ENCODE peak calls at places on chromosome 4, in six cellular contexts. M is suprapubic skin, L is upper lobe of left lung, I is GM12892, X is sigmoid colon, D is HCT116. O is an unnamed sample.

GRCh38 chr4:165079476-165079875 is 25.8 kb downstream of the TRIM75 start:
- DNase-seq in M (no peak), L (no peak), I (no peak), X (no peak), D (no peak), O (no peak)

GRCh38 chr4:69763233-69763632 is 2.8 kb upstream of the SULT1B1 start:
- DNase-seq in M (no peak), L (no peak), I (no peak), X (no peak), D (no peak), O (no peak)

GRCh38 chr4:158769175-158769831 is 477 bp downstream of the FNIP2 start:
- DNase-seq in M (peak), L (peak), I (no peak), X (peak), D (no peak), O (peak)

GRCh38 chr4:95018845-95019244 is 261.1 kb downstream of the BMPR1B start:
- DNase-seq in M (no peak), L (no peak), I (no peak), X (no peak), D (no peak), O (no peak)

GRCh38 chr4:135382280-135382679 is 1180.7 kb upstream of the PABPC4L start:
- DNase-seq in M (no peak), L (peak), I (no peak), X (no peak), D (no peak), O (no peak)

GRCh38 chr4:92252846-92253245 is 50.9 kb upstream of the GRID2 start:
- DNase-seq in M (no peak), L (no peak), I (no peak), X (no peak), D (no peak), O (no peak)

GRCh38 chr4:1232661-1233621 is 16.0 kb downstream of the CTBP1 start:
- DNase-seq in M (peak), L (peak), I (no peak), X (peak), D (no peak), O (no peak)

GRCh38 chr4:2942037-2942531 is 21.1 kb downstream of the NOP14 start:
- DNase-seq in M (no peak), L (no peak), I (no peak), X (no peak), D (no peak), O (no peak)

GRCh38 chr4:27084685-27085356 is 224.2 kb downstream of the STIM2 start:
- DNase-seq in M (no peak), L (peak), I (no peak), X (no peak), D (no peak), O (no peak)

GRCh38 chr4:121457278-121457875 is 76.6 kb upstream of the QRFPR start:
- DNase-seq in M (no peak), L (no peak), I (no peak), X (no peak), D (no peak), O (no peak)

GRCh38 chr4:82789377-82789776 is 9.2 kb downstream of the SCD5 start:
- DNase-seq in M (no peak), L (no peak), I (no peak), X (no peak), D (no peak), O (no peak)

GRCh38 chr4:138981930-138982390 is 33.6 kb upstream of the NOCT start:
- DNase-seq in M (no peak), L (no peak), I (no peak), X (peak), D (no peak), O (no peak)

GRCh38 chr4:186037692-186038658 is 31.0 kb upstream of the TLR3 start:
- DNase-seq in M (no peak), L (no peak), I (peak), X (peak), D (peak), O (peak)

GRCh38 chr4:183098080-183098722 is 856 bp upstream of the WWC2 start:
- DNase-seq in M (peak), L (peak), I (peak), X (peak), D (no peak), O (peak)

GRCh38 chr4:176784816-176785215 is 7.9 kb downstream of the VEGFC start:
- DNase-seq in M (no peak), L (no peak), I (no peak), X (no peak), D (no peak), O (no peak)

GRCh38 chr4:20698382-20698781 is 1.9 kb upstream of the PACRGL start:
- DNase-seq in M (no peak), L (no peak), I (no peak), X (no peak), D (no peak), O (no peak)

GRCh38 chr4:3145251-3145908 is 70.9 kb downstream of the HTT start:
- DNase-seq in M (no peak), L (no peak), I (no peak), X (no peak), D (no peak), O (no peak)

GRCh38 chr4:77201343-77201742 is 44.3 kb downstream of the CCNG2 start:
- DNase-seq in M (no peak), L (no peak), I (no peak), X (no peak), D (no peak), O (no peak)

GRCh38 chr4:10704050-10704810 is 19.7 kb upstream of the CLNK start:
- DNase-seq in M (no peak), L (no peak), I (no peak), X (no peak), D (no peak), O (no peak)

GRCh38 chr4:173535165-173535737 is 5.2 kb upstream of the HAND2 start:
- DNase-seq in M (no peak), L (no peak), I (no peak), X (no peak), D (no peak), O (no peak)

GRCh38 chr4:153153339-153153851 is 50.8 kb upstream of the TRIM2 start:
- DNase-seq in M (peak), L (peak), I (peak), X (no peak), D (no peak), O (peak)

GRCh38 chr4:87117051-87117729 is 103.2 kb downstream of the KLHL8 start:
- DNase-seq in M (no peak), L (no peak), I (no peak), X (no peak), D (no peak), O (no peak)

GRCh38 chr4:132063829-132064228 is 1085.3 kb upstream of the PCDH10 start:
- DNase-seq in M (no peak), L (no peak), I (no peak), X (no peak), D (no peak), O (no peak)

GRCh38 chr4:54527532-54527931 is 130.2 kb upstream of the KIT start:
- DNase-seq in M (no peak), L (no peak), I (no peak), X (no peak), D (no peak), O (no peak)

GRCh38 chr4:157978680-157979361 is 194.0 kb downstream of the GASK1B start:
- DNase-seq in M (no peak), L (peak), I (no peak), X (no peak), D (peak), O (peak)

GRCh38 chr4:172776203-172776896 is 392.3 kb upstream of the GALNT7 start:
- DNase-seq in M (no peak), L (no peak), I (no peak), X (no peak), D (no peak), O (no peak)

GRCh38 chr4:169225058-169225751 is 45.6 kb downstream of the SH3RF1 start:
- DNase-seq in M (no peak), L (no peak), I (no peak), X (no peak), D (peak), O (no peak)

GRCh38 chr4:173254646-173255045 is 79.5 kb downstream of the HMGB2 start:
- DNase-seq in M (no peak), L (no peak), I (no peak), X (no peak), D (no peak), O (no peak)

GRCh38 chr4:59122626-59123025 is 2012.4 kb upstream of the IGFBP7 start:
- DNase-seq in M (no peak), L (no peak), I (no peak), X (no peak), D (no peak), O (no peak)

GRCh38 chr4:66108898-66109297 is 438.6 kb upstream of the EPHA5 start:
- DNase-seq in M (no peak), L (no peak), I (no peak), X (no peak), D (no peak), O (no peak)

DNA sequence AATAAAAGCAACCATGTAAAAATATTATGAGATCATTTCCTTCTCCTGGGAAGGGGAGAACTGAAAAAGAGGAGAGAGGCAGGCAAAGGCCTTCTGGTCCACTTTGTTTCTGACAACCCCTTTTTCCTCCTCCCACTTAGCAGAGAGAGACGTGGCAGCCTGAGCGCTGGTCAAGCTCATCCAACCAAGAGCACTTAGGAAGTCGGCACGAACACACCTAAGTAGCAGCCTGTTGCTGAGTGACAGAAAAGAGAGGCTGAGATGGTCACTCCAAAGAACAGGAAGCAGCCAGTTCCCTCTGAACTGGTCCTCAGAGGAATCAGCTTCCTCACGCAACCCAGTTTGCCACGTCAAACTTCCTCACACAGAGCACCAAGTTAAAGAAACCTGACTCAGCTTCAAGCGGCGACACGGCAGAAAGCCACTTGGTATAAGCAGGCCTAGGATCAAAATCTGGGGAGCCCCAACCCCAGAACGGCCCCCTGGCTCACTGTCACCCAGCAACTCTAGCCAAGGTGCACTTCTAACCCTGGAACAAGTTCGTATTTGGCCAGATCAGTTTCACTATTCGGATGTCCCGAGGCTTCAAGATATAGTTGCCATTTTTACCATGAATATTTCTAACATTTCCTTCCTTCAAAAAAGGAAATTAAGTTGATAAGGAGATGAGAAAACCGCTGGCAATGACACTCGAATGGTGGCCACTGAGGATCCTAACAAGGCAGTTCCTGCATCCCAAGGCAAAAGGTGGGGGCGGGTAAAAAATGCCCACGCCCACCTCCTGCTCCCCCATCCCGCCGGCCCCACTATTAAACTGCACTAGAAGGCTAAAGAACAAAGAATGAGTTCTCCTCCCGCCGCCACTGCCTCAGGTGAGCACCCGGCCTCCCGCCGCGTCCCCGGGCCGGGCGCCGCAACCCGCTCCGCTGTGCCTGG is 698 bp downstream of the SEC24D start:
- DNase-seq in M (peak), L (no peak), I (no peak), X (peak), D (peak), O (no peak)
- TF ChIP-seq POLR2A in M (no peak), L (peak), I (peak), X (peak), D (no peak), O (peak)

GRCh38 chr4:184796906-184797305 is 28.9 kb downstream of the ACSL1 start:
- DNase-seq in M (no peak), L (no peak), I (no peak), X (no peak), D (no peak), O (no peak)
- TF ChIP-seq POLR2AphosphoS5 in M (no peak), L (no peak), I (no peak), X (no peak), D (no peak), O (no peak)

GRCh38 chr4:100517864-100518341 is at the start of gene EMCN:
- DNase-seq in M (no peak), L (no peak), I (no peak), X (no peak), D (no peak), O (no peak)
- TF ChIP-seq POLR2A in M (no peak), L (no peak), I (no peak), X (no peak), D (no peak), O (no peak)

DNA sequence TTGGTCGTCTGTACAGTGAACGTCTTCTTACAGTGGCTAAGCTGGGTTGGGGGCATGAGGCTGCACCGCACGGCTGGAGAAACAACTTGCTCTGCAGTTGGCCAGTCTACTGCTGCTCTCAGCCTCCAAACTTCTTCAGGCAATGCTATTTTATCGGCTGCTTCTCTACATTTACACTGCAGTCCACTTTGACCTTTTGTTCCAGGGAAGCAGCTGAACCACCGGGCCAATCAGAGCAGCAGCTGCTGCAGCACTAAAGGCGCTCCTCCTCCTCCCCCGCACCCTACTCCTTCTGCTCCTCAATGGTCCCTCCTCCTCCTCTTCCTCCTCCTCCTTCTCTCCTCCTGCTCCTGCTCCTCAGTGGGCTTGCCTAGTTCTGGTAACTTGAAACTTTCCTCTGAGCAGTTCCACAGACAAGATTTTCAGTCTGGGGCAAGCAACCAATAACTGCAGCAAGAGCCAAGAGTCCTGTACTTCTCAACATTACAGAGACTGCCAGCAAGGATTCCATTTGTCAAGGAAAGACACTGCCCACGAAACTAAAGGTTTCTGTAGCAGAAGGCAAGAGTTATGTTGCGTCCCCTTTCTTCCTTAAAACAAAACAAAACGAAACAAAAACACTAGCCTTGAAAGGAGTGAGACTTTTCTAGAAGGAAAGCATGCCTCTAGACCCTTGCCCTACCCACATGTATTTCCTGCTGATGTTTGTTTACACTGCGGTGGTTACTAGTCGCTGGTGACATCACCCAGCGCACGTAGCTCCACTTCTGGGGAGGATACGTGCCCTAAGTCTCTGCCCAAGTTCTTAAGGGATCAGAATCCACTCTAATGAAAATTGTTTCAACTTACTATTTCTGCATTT is 125.7 kb upstream of the NAP1L5 start:
- DNase-seq in M (peak), L (no peak), I (no peak), X (peak), D (peak), O (no peak)
- TF ChIP-seq POLR2AphosphoS5 in M (no peak), L (peak), I (no peak), X (peak), D (no peak), O (no peak)

O was measured in GM12891.